ENCODE peak calls at places on chromosome 6, in six cellular contexts. One of them, this sample, is unnamed.

GRCh38 chr6:10398439-10399218 is 16.2 kb downstream of the TFAP2A start:
- DNase-seq in SK-N-SH: no peak
- DNase-seq in heart left ventricle: no peak
- DNase-seq in cardiac fibroblast: no peak
- DNase-seq in OCI-LY7: no peak
- DNase-seq in foreskin fibroblast: peak
- DNase-seq in this sample: no peak

GRCh38 chr6:154319231-154319858 is 37.3 kb downstream of the IPCEF1 start:
- DNase-seq in SK-N-SH: peak
- DNase-seq in heart left ventricle: no peak
- DNase-seq in cardiac fibroblast: peak
- DNase-seq in OCI-LY7: no peak
- DNase-seq in foreskin fibroblast: peak
- DNase-seq in this sample: no peak

GRCh38 chr6:37544530-37544929 is 44.8 kb upstream of the CCDC167 start:
- DNase-seq in SK-N-SH: no peak
- DNase-seq in heart left ventricle: no peak
- DNase-seq in cardiac fibroblast: no peak
- DNase-seq in OCI-LY7: peak
- DNase-seq in foreskin fibroblast: no peak
- DNase-seq in this sample: no peak

GRCh38 chr6:32830017-32830416 is 8.5 kb downstream of the TAP2 start:
- DNase-seq in SK-N-SH: no peak
- DNase-seq in heart left ventricle: no peak
- DNase-seq in cardiac fibroblast: no peak
- DNase-seq in OCI-LY7: no peak
- DNase-seq in foreskin fibroblast: no peak
- DNase-seq in this sample: no peak

GRCh38 chr6:163369122-163369521 is 45.4 kb upstream of the QKI start:
- DNase-seq in SK-N-SH: no peak
- DNase-seq in heart left ventricle: no peak
- DNase-seq in cardiac fibroblast: no peak
- DNase-seq in OCI-LY7: no peak
- DNase-seq in foreskin fibroblast: no peak
- DNase-seq in this sample: no peak

GRCh38 chr6:5843078-5843477 is 163.6 kb downstream of the NRN1 start:
- DNase-seq in SK-N-SH: no peak
- DNase-seq in heart left ventricle: no peak
- DNase-seq in cardiac fibroblast: no peak
- DNase-seq in OCI-LY7: no peak
- DNase-seq in foreskin fibroblast: no peak
- DNase-seq in this sample: no peak

GRCh38 chr6:114284281-114284680 is 58.5 kb downstream of the HS3ST5 start:
- DNase-seq in SK-N-SH: no peak
- DNase-seq in heart left ventricle: no peak
- DNase-seq in cardiac fibroblast: no peak
- DNase-seq in OCI-LY7: no peak
- DNase-seq in foreskin fibroblast: peak
- DNase-seq in this sample: no peak

GRCh38 chr6:7129360-7129759 is 21.6 kb downstream of the RREB1 start:
- DNase-seq in SK-N-SH: no peak
- DNase-seq in heart left ventricle: no peak
- DNase-seq in cardiac fibroblast: no peak
- DNase-seq in OCI-LY7: no peak
- DNase-seq in foreskin fibroblast: no peak
- DNase-seq in this sample: no peak

GRCh38 chr6:31010393-31011060 is at the start of gene MUC22:
- DNase-seq in SK-N-SH: no peak
- DNase-seq in heart left ventricle: no peak
- DNase-seq in cardiac fibroblast: peak
- DNase-seq in OCI-LY7: no peak
- DNase-seq in foreskin fibroblast: peak
- DNase-seq in this sample: no peak

GRCh38 chr6:119360262-119360915 is 10.8 kb upstream of the MAN1A1 start:
- DNase-seq in SK-N-SH: no peak
- DNase-seq in heart left ventricle: no peak
- DNase-seq in cardiac fibroblast: no peak
- DNase-seq in OCI-LY7: no peak
- DNase-seq in foreskin fibroblast: no peak
- DNase-seq in this sample: no peak

GRCh38 chr6:139278190-139278589 is 13.6 kb downstream of the TXLNB start:
- DNase-seq in SK-N-SH: no peak
- DNase-seq in heart left ventricle: no peak
- DNase-seq in cardiac fibroblast: no peak
- DNase-seq in OCI-LY7: no peak
- DNase-seq in foreskin fibroblast: no peak
- DNase-seq in this sample: no peak

GRCh38 chr6:45930419-45931059 is 85.1 kb downstream of the CLIC5 start:
- DNase-seq in SK-N-SH: peak
- DNase-seq in heart left ventricle: peak
- DNase-seq in cardiac fibroblast: peak
- DNase-seq in OCI-LY7: peak
- DNase-seq in foreskin fibroblast: peak
- DNase-seq in this sample: peak

GRCh38 chr6:106089981-106090380 is 3.8 kb downstream of the PRDM1 start:
- DNase-seq in SK-N-SH: no peak
- DNase-seq in heart left ventricle: no peak
- DNase-seq in cardiac fibroblast: peak
- DNase-seq in OCI-LY7: peak
- DNase-seq in foreskin fibroblast: peak
- DNase-seq in this sample: no peak

GRCh38 chr6:6407061-6407723 is 86.7 kb upstream of the F13A1 start:
- DNase-seq in SK-N-SH: no peak
- DNase-seq in heart left ventricle: no peak
- DNase-seq in cardiac fibroblast: no peak
- DNase-seq in OCI-LY7: peak
- DNase-seq in foreskin fibroblast: peak
- DNase-seq in this sample: peak

GRCh38 chr6:150418825-150419594 is 50.2 kb downstream of the IYD start:
- DNase-seq in SK-N-SH: peak
- DNase-seq in heart left ventricle: peak
- DNase-seq in cardiac fibroblast: peak
- DNase-seq in OCI-LY7: peak
- DNase-seq in foreskin fibroblast: peak
- DNase-seq in this sample: peak

GRCh38 chr6:6857528-6857927 is 250.2 kb upstream of the RREB1 start:
- DNase-seq in SK-N-SH: no peak
- DNase-seq in heart left ventricle: no peak
- DNase-seq in cardiac fibroblast: no peak
- DNase-seq in OCI-LY7: no peak
- DNase-seq in foreskin fibroblast: no peak
- DNase-seq in this sample: no peak

GRCh38 chr6:79076881-79077641 is 993 bp downstream of the PHIP start:
- DNase-seq in SK-N-SH: peak
- DNase-seq in heart left ventricle: peak
- DNase-seq in cardiac fibroblast: peak
- DNase-seq in OCI-LY7: peak
- DNase-seq in foreskin fibroblast: peak
- DNase-seq in this sample: peak

GRCh38 chr6:79077680-79078056 is 386 bp downstream of the PHIP start:
- DNase-seq in SK-N-SH: peak
- DNase-seq in heart left ventricle: no peak
- DNase-seq in cardiac fibroblast: no peak
- DNase-seq in OCI-LY7: peak
- DNase-seq in foreskin fibroblast: no peak
- DNase-seq in this sample: peak

GRCh38 chr6:79076160-79076559 is 1.9 kb downstream of the PHIP start:
- DNase-seq in SK-N-SH: peak
- DNase-seq in heart left ventricle: no peak
- DNase-seq in cardiac fibroblast: peak
- DNase-seq in OCI-LY7: peak
- DNase-seq in foreskin fibroblast: peak
- DNase-seq in this sample: no peak

GRCh38 chr6:79079425-79080130 is 1.5 kb upstream of the PHIP start:
- DNase-seq in SK-N-SH: no peak
- DNase-seq in heart left ventricle: no peak
- DNase-seq in cardiac fibroblast: peak
- DNase-seq in OCI-LY7: no peak
- DNase-seq in foreskin fibroblast: peak
- DNase-seq in this sample: no peak

DNA sequence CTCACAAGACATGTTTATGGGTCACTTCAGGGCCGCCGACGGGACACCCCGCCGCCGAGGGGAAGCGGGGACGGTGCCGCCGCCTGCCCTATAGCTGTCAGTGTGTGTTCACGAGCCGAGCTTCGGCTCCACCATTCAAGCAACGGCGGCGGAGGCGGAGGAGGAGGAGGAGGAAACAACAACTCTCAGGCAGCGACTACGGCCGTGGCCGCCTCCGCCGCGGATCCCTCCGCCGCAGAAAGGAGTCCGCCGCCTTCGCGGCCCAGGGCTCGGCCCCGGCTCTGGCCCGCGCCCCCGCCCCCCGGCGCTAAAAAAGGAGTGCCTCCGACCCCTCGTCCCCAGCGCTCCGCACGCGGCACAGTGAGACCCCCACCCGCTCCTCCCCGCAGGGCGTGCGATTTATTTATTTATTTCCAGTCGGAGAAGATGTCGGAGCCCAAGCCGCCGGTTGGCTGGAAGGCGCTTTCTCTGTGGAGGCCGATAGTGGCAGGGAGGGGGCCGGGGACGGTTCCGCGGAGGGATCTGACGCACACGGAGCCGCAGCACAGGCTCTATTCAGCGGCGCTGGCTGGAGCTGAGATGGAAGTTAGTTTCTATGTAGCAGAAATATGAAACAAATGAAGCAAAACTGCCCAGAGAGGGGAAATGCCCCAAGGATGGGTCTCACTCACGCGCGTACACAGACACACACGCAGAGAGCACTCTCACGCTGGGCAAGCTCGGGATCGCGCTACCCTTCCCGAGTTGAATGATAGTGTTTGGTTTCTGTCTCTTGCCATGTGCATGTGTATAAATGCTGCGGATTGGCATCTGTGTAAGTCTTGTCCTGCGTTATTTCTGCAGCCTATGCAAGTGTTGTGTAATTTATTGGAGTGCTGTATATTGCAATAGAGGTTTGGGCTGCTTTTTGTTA is at the start of gene PHIP:
- DNase-seq in SK-N-SH: peak
- DNase-seq in heart left ventricle: peak
- DNase-seq in cardiac fibroblast: peak
- DNase-seq in OCI-LY7: peak
- DNase-seq in foreskin fibroblast: peak
- DNase-seq in this sample: peak
- TF ChIP-seq CTCF in SK-N-SH: no peak
- TF ChIP-seq CTCF in heart left ventricle: no peak
- TF ChIP-seq CTCF in cardiac fibroblast: no peak
- TF ChIP-seq CTCF in OCI-LY7: no peak
- TF ChIP-seq CTCF in foreskin fibroblast: no peak
- TF ChIP-seq CTCF in this sample: no peak

DNA sequence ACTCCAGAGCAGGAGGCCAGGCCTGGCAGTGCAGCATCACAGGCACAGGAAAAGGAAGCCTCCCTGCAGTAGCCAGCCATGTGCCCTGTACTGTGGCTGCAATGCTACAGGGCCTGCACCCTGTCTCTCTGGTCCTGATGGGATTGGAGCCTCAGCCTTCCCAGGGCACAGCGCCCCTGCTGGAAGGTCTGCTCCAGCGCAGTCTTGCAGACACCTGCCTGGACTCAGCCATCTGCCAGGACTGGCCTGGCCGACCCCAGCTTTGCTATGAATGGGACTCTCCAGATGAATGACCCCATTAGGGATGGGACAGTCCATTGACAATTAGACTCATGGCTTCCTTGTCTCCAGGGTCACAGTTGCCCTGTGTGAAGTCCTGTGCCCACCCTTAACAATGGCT is 251.6 kb downstream of the ERMARD start:
- DNase-seq in SK-N-SH: no peak
- DNase-seq in heart left ventricle: peak
- DNase-seq in cardiac fibroblast: no peak
- DNase-seq in OCI-LY7: no peak
- DNase-seq in foreskin fibroblast: no peak
- DNase-seq in this sample: no peak
- TF ChIP-seq CTCF in SK-N-SH: no peak
- TF ChIP-seq CTCF in heart left ventricle: no peak
- TF ChIP-seq CTCF in cardiac fibroblast: no peak
- TF ChIP-seq CTCF in OCI-LY7: peak
- TF ChIP-seq CTCF in foreskin fibroblast: no peak
- TF ChIP-seq CTCF in this sample: no peak

GRCh38 chr6:112296694-112297093 is 42.3 kb upstream of the LAMA4 start:
- DNase-seq in SK-N-SH: no peak
- DNase-seq in heart left ventricle: no peak
- DNase-seq in cardiac fibroblast: no peak
- DNase-seq in OCI-LY7: no peak
- DNase-seq in foreskin fibroblast: no peak
- DNase-seq in this sample: no peak

GRCh38 chr6:112300888-112301287 is 46.2 kb upstream of the RFPL4B start:
- DNase-seq in SK-N-SH: no peak
- DNase-seq in heart left ventricle: no peak
- DNase-seq in cardiac fibroblast: no peak
- DNase-seq in OCI-LY7: no peak
- DNase-seq in foreskin fibroblast: no peak
- DNase-seq in this sample: no peak

GRCh38 chr6:112298021-112298745 is 43.8 kb upstream of the LAMA4 start:
- DNase-seq in SK-N-SH: no peak
- DNase-seq in heart left ventricle: no peak
- DNase-seq in cardiac fibroblast: peak
- DNase-seq in OCI-LY7: no peak
- DNase-seq in foreskin fibroblast: peak
- DNase-seq in this sample: no peak

GRCh38 chr6:112298816-112299281 is 44.5 kb upstream of the LAMA4 start:
- DNase-seq in SK-N-SH: no peak
- DNase-seq in heart left ventricle: no peak
- DNase-seq in cardiac fibroblast: peak
- DNase-seq in OCI-LY7: no peak
- DNase-seq in foreskin fibroblast: peak
- DNase-seq in this sample: no peak

GRCh38 chr6:112296122-112296521 is 41.8 kb upstream of the LAMA4 start:
- DNase-seq in SK-N-SH: no peak
- DNase-seq in heart left ventricle: no peak
- DNase-seq in cardiac fibroblast: peak
- DNase-seq in OCI-LY7: peak
- DNase-seq in foreskin fibroblast: peak
- DNase-seq in this sample: peak
- TF ChIP-seq CTCF in SK-N-SH: peak
- TF ChIP-seq CTCF in heart left ventricle: peak
- TF ChIP-seq CTCF in cardiac fibroblast: peak
- TF ChIP-seq CTCF in OCI-LY7: peak
- TF ChIP-seq CTCF in foreskin fibroblast: peak
- TF ChIP-seq CTCF in this sample: peak

GRCh38 chr6:143251288-143251687 is 190.6 kb downstream of the AIG1 start:
- DNase-seq in SK-N-SH: no peak
- DNase-seq in heart left ventricle: no peak
- DNase-seq in cardiac fibroblast: no peak
- DNase-seq in OCI-LY7: no peak
- DNase-seq in foreskin fibroblast: no peak
- DNase-seq in this sample: no peak
- TF ChIP-seq CTCF in SK-N-SH: no peak
- TF ChIP-seq CTCF in heart left ventricle: no peak
- TF ChIP-seq CTCF in cardiac fibroblast: no peak
- TF ChIP-seq CTCF in OCI-LY7: no peak
- TF ChIP-seq CTCF in foreskin fibroblast: no peak
- TF ChIP-seq CTCF in this sample: no peak

GRCh38 chr6:51844391-51844735 is 243.1 kb downstream of the PKHD1 start:
- DNase-seq in SK-N-SH: peak
- DNase-seq in heart left ventricle: no peak
- DNase-seq in cardiac fibroblast: no peak
- DNase-seq in OCI-LY7: no peak
- DNase-seq in foreskin fibroblast: no peak
- DNase-seq in this sample: no peak
- TF ChIP-seq CTCF in SK-N-SH: no peak
- TF ChIP-seq CTCF in heart left ventricle: no peak
- TF ChIP-seq CTCF in cardiac fibroblast: no peak
- TF ChIP-seq CTCF in OCI-LY7: peak
- TF ChIP-seq CTCF in foreskin fibroblast: no peak
- TF ChIP-seq CTCF in this sample: no peak